ENCODE peak calls at places on chromosomes 5 and 9, in six cellular contexts. One of them, this sample, is unnamed.

GRCh38 chr5:54794437-54794970 is 190.9 kb downstream of the ESM1 start:
- DNase-seq in transverse colon: no peak
- DNase-seq in A673: no peak
- DNase-seq in HepG2: no peak
- DNase-seq in lung: no peak
- DNase-seq in fibroblast of lung: no peak
- DNase-seq in this sample: no peak

GRCh38 chr9:119951090-119951489 is 581.9 kb upstream of the BRINP1 start:
- DNase-seq in transverse colon: no peak
- DNase-seq in fibroblast of lung: peak; percentile 97
- DNase-seq in HepG2: no peak
- DNase-seq in A673: no peak
- DNase-seq in lung: no peak
- DNase-seq in this sample: no peak

GRCh38 chr9:23962101-23962500 is 136.1 kb upstream of the ELAVL2 start:
- DNase-seq in transverse colon: no peak
- DNase-seq in HepG2: no peak
- DNase-seq in lung: no peak
- DNase-seq in fibroblast of lung: no peak
- DNase-seq in A673: no peak
- DNase-seq in this sample: no peak

GRCh38 chr5:31492824-31493223 is 39.1 kb downstream of the DROSHA start:
- DNase-seq in HepG2: no peak
- DNase-seq in lung: no peak
- DNase-seq in fibroblast of lung: peak; percentile 33
- DNase-seq in transverse colon: no peak
- DNase-seq in A673: no peak
- DNase-seq in this sample: no peak

GRCh38 chr5:132195727-132196126 is 31.9 kb downstream of the P4HA2 start:
- DNase-seq in transverse colon: no peak
- DNase-seq in A673: no peak
- DNase-seq in fibroblast of lung: no peak
- DNase-seq in lung: peak; percentile 9
- DNase-seq in HepG2: no peak
- DNase-seq in this sample: no peak

GRCh38 chr5:55234171-55234700 is 828 bp upstream of the CCNO start:
- DNase-seq in lung: no peak
- DNase-seq in A673: peak; percentile 49
- DNase-seq in HepG2: no peak
- DNase-seq in fibroblast of lung: peak; percentile 25
- DNase-seq in transverse colon: peak; percentile 83
- DNase-seq in this sample: peak; percentile 48

GRCh38 chr9:86097510-86098224 is 1.7 kb downstream of the GOLM1 start:
- DNase-seq in HepG2: no peak
- DNase-seq in A673: no peak
- DNase-seq in transverse colon: peak; percentile 33
- DNase-seq in lung: no peak
- DNase-seq in fibroblast of lung: no peak
- DNase-seq in this sample: no peak

GRCh38 chr9:75106856-75107255 is 18.5 kb downstream of the OSTF1 start:
- DNase-seq in lung: no peak
- DNase-seq in transverse colon: peak; percentile 13
- DNase-seq in A673: no peak
- DNase-seq in fibroblast of lung: no peak
- DNase-seq in HepG2: no peak
- DNase-seq in this sample: no peak

GRCh38 chr5:140554454-140554853 is 2.8 kb downstream of the SRA1 start:
- DNase-seq in HepG2: no peak
- DNase-seq in fibroblast of lung: peak; percentile 42
- DNase-seq in A673: no peak
- DNase-seq in transverse colon: no peak
- DNase-seq in lung: no peak
- DNase-seq in this sample: peak; percentile 47

GRCh38 chr5:16536246-16536645 is 70.6 kb upstream of the ZNF622 start:
- DNase-seq in transverse colon: no peak
- DNase-seq in lung: no peak
- DNase-seq in HepG2: peak; percentile 7
- DNase-seq in A673: no peak
- DNase-seq in fibroblast of lung: peak; percentile 67
- DNase-seq in this sample: peak; percentile 69

GRCh38 chr5:176921669-176922196 is 22.6 kb upstream of the HK3 start:
- DNase-seq in transverse colon: no peak
- DNase-seq in A673: no peak
- DNase-seq in lung: no peak
- DNase-seq in fibroblast of lung: peak; percentile 6
- DNase-seq in HepG2: no peak
- DNase-seq in this sample: no peak

GRCh38 chr5:142644127-142644526 is 41.8 kb downstream of the FGF1 start:
- DNase-seq in transverse colon: no peak
- DNase-seq in lung: no peak
- DNase-seq in A673: no peak
- DNase-seq in HepG2: no peak
- DNase-seq in fibroblast of lung: peak; percentile 52
- DNase-seq in this sample: peak; percentile 75

GRCh38 chr5:116273458-116274242 is 188.8 kb downstream of the COMMD10 start:
- DNase-seq in lung: no peak
- DNase-seq in A673: no peak
- DNase-seq in transverse colon: no peak
- DNase-seq in HepG2: no peak
- DNase-seq in fibroblast of lung: peak; percentile 67
- DNase-seq in this sample: no peak

DNA sequence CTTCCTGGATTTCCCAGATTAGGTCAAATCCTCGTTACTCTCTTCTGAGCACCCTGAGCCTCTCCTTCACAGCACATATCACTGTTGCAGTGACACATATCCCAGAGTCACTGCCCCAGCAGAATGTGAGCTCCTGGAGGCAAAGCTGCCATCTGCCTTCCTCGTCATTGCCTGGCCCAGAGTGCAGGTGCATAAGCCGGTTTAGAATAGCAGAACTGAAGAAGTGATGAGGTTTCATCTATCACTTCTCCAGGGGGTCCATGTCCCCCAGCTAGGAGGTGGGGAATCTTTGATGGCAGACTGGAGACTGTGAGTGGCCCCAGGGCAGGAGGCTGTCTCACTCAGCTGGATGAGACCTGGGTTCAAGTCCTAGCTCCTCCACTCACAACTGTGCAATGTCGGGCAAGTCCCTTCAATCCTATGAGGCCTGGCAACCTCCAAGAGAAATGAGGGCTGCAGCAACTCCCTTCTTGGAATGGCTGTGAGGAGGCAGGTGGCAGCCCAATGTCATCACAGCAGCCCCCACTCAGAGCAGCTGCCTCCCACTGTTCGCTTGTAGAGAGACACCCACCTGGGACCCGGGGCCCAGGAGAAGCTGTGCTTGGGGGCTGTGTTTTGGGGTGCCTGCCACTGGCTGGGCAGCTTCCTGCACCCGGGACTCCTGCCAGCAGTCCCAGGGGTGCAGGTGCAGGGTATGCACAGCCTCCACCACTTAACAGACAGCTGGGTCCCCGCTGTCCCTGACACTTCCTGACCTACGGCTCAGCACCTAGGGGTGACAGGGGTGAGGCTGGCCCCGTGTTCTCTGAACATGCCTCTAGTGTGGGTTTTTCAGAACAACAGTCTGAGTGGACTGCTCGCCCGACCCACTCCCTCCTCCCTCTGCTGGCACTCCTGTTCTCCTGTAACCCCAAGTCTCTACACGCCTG is 26.1 kb downstream of the NIPAL4 start:
- DNase-seq in fibroblast of lung: no peak
- DNase-seq in lung: no peak
- DNase-seq in transverse colon: peak; percentile 58
- DNase-seq in A673: no peak
- DNase-seq in HepG2: no peak
- DNase-seq in this sample: no peak
- H3K4me1 ChIP-seq in fibroblast of lung: peaks cover 3% of the 10 kb centered on the region
- H3K4me1 ChIP-seq in lung: no peaks in the 10 kb centered on the region
- H3K4me1 ChIP-seq in transverse colon: no peaks in the 10 kb centered on the region
- H3K4me1 ChIP-seq in A673: no peaks in the 10 kb centered on the region
- H3K4me1 ChIP-seq in HepG2: peaks cover 36% of the 10 kb centered on the region
- H3K4me1 ChIP-seq in this sample: no peaks in the 10 kb centered on the region

GRCh38 chr5:88671408-88671807 is 211.6 kb downstream of the MEF2C start:
- DNase-seq in HepG2: no peak
- DNase-seq in fibroblast of lung: peak; percentile 57
- DNase-seq in lung: no peak
- DNase-seq in transverse colon: no peak
- DNase-seq in A673: no peak
- DNase-seq in this sample: no peak
- H3K4me1 ChIP-seq in HepG2: peaks cover 15% of the 10 kb centered on the region
- H3K4me1 ChIP-seq in fibroblast of lung: no peaks in the 10 kb centered on the region
- H3K4me1 ChIP-seq in lung: peaks cover 23% of the 10 kb centered on the region
- H3K4me1 ChIP-seq in transverse colon: peaks cover 8% of the 10 kb centered on the region
- H3K4me1 ChIP-seq in A673: peaks cover 29% of the 10 kb centered on the region
- H3K4me1 ChIP-seq in this sample: no peaks in the 10 kb centered on the region

DNA sequence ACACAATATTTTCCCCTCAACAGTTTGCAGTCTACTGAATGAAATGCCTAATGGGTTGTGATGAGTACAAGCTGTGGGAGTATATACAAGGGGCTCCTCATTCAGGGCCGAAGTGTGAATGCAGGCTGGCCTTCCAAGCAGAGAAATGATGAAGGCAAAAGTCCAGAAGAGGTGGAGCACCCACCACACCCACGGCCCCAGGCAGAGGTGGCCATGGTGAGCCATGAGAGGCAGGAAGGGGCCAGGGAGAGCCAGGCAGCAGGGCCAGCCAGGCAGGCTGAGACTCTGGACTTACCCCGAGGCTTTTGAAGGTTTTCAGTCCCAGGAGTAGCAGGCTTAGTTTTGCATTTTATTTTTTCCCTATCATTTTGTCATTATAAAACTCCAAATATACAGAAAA is 218.1 kb downstream of the AUH start:
- DNase-seq in A673: no peak
- DNase-seq in HepG2: no peak
- DNase-seq in transverse colon: no peak
- DNase-seq in fibroblast of lung: no peak
- DNase-seq in lung: no peak
- DNase-seq in this sample: no peak
- H3K4me1 ChIP-seq in A673: no peaks in the 10 kb centered on the region
- H3K4me1 ChIP-seq in HepG2: peaks cover 41% of the 10 kb centered on the region
- H3K4me1 ChIP-seq in transverse colon: no peaks in the 10 kb centered on the region
- H3K4me1 ChIP-seq in fibroblast of lung: peaks cover 2% of the 10 kb centered on the region
- H3K4me1 ChIP-seq in lung: no peaks in the 10 kb centered on the region
- H3K4me1 ChIP-seq in this sample: peaks cover 4% of the 10 kb centered on the region

GRCh38 chr9:114388764-114389375 is 1.1 kb upstream of the AKNA start:
- DNase-seq in fibroblast of lung: no peak
- DNase-seq in lung: no peak
- DNase-seq in A673: no peak
- DNase-seq in HepG2: no peak
- DNase-seq in transverse colon: no peak
- DNase-seq in this sample: no peak

GRCh38 chr9:114386361-114386885 is 1.4 kb downstream of the AKNA start:
- DNase-seq in fibroblast of lung: no peak
- DNase-seq in transverse colon: no peak
- DNase-seq in A673: no peak
- DNase-seq in lung: no peak
- DNase-seq in HepG2: no peak
- DNase-seq in this sample: no peak

GRCh38 chr9:114386886-114387677 is 700 bp downstream of the AKNA start:
- DNase-seq in transverse colon: peak; percentile 76
- DNase-seq in A673: no peak
- DNase-seq in lung: no peak
- DNase-seq in HepG2: no peak
- DNase-seq in fibroblast of lung: peak; percentile 12
- DNase-seq in this sample: no peak

GRCh38 chr9:114389612-114390368 is 2.0 kb upstream of the AKNA start:
- DNase-seq in A673: no peak
- DNase-seq in lung: no peak
- DNase-seq in transverse colon: no peak
- DNase-seq in fibroblast of lung: no peak
- DNase-seq in HepG2: no peak
- DNase-seq in this sample: no peak

DNA sequence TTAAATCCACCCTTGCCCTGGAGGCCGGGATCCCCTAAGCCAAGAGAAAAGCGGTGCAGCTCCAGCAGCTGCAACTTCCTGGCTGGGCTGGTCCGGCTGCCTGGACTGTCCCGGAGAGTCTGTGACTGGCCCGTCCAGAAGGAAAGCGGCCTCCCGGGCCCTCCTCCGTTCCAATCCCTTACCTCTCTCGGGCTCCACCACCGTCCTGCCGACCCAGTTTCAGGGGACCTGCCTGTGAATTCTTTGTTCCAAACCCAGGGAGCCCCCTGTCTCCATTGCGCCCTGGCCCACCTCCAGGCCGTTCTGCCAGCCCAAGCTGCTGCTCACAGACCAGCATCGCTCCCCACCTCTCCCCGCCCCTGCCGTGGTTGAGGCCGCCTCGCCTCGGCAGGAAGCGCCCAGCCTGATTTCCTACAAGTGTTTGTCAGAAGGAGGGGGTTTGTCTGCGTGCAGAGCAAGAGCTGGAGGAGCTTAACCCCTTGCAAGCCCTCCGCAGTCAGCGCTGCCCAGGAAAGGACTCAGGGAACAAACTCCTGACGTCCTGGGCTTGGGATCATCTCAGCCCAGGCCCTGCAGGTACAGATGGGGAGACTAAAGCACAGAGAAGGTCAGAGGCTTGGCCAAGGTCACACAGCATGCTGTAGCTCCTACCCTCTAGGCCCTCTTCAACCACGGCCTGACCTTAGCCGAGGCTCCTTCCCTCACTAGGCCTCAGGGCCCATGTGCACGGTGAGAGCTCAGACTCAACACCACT is at the start of gene AKNA:
- DNase-seq in fibroblast of lung: peak; percentile 82
- DNase-seq in HepG2: no peak
- DNase-seq in A673: peak; percentile 40
- DNase-seq in lung: peak; percentile 79
- DNase-seq in transverse colon: peak; percentile 86
- DNase-seq in this sample: no peak
- H3K4me1 ChIP-seq in fibroblast of lung: peaks cover 33% of the 10 kb centered on the region
- H3K4me1 ChIP-seq in HepG2: peaks cover 47% of the 10 kb centered on the region
- H3K4me1 ChIP-seq in A673: peaks cover 26% of the 10 kb centered on the region
- H3K4me1 ChIP-seq in lung: peaks cover 25% of the 10 kb centered on the region
- H3K4me1 ChIP-seq in transverse colon: peaks cover 35% of the 10 kb centered on the region
- H3K4me1 ChIP-seq in this sample: peaks cover 8% of the 10 kb centered on the region

GRCh38 chr5:173922527-173922926 is 34.4 kb downstream of the CPEB4 start:
- DNase-seq in transverse colon: no peak
- DNase-seq in HepG2: no peak
- DNase-seq in lung: no peak
- DNase-seq in A673: no peak
- DNase-seq in fibroblast of lung: no peak
- DNase-seq in this sample: no peak
- H3K4me1 ChIP-seq in transverse colon: peaks cover 41% of the 10 kb centered on the region
- H3K4me1 ChIP-seq in HepG2: peaks cover 71% of the 10 kb centered on the region
- H3K4me1 ChIP-seq in lung: peaks cover 8% of the 10 kb centered on the region
- H3K4me1 ChIP-seq in A673: no peaks in the 10 kb centered on the region
- H3K4me1 ChIP-seq in fibroblast of lung: peaks cover 13% of the 10 kb centered on the region
- H3K4me1 ChIP-seq in this sample: peaks cover 19% of the 10 kb centered on the region

GRCh38 chr5:113214606-113215323 is 220.0 kb downstream of the TSSK1B start:
- DNase-seq in lung: no peak
- DNase-seq in transverse colon: no peak
- DNase-seq in A673: no peak
- DNase-seq in HepG2: no peak
- DNase-seq in fibroblast of lung: no peak
- DNase-seq in this sample: no peak
- H3K4me1 ChIP-seq in lung: peaks cover 4% of the 10 kb centered on the region
- H3K4me1 ChIP-seq in transverse colon: no peaks in the 10 kb centered on the region
- H3K4me1 ChIP-seq in A673: peaks cover 14% of the 10 kb centered on the region
- H3K4me1 ChIP-seq in HepG2: no peaks in the 10 kb centered on the region
- H3K4me1 ChIP-seq in fibroblast of lung: no peaks in the 10 kb centered on the region
- H3K4me1 ChIP-seq in this sample: peaks cover 9% of the 10 kb centered on the region

GRCh38 chr5:99926463-99926862 is 608.7 kb upstream of the FAM174A start:
- DNase-seq in lung: no peak
- DNase-seq in HepG2: no peak
- DNase-seq in transverse colon: no peak
- DNase-seq in A673: no peak
- DNase-seq in fibroblast of lung: no peak
- DNase-seq in this sample: no peak

GRCh38 chr5:99922386-99922785 is 612.8 kb upstream of the FAM174A start:
- DNase-seq in lung: no peak
- DNase-seq in HepG2: no peak
- DNase-seq in fibroblast of lung: no peak
- DNase-seq in transverse colon: no peak
- DNase-seq in A673: no peak
- DNase-seq in this sample: no peak
- H3K4me1 ChIP-seq in lung: no peaks in the 10 kb centered on the region
- H3K4me1 ChIP-seq in HepG2: no peaks in the 10 kb centered on the region
- H3K4me1 ChIP-seq in fibroblast of lung: no peaks in the 10 kb centered on the region
- H3K4me1 ChIP-seq in transverse colon: no peaks in the 10 kb centered on the region
- H3K4me1 ChIP-seq in A673: no peaks in the 10 kb centered on the region
- H3K4me1 ChIP-seq in this sample: no peaks in the 10 kb centered on the region

This sample was measured in foreskin keratinocyte.